ENCODE peak calls at places on chromosomes 7 and 10, in seven cellular contexts. C is fibroblast of lung, Q is PC-3, A is mammary epithelial cell, J is hepatocyte, T is IMR-90, X is neural progenitor cell. B is an unnamed sample.

GRCh38 chr10:119466655-119467054 is 75.9 kb downstream of the RGS10 start:
- DNase-seq in Q (peak), J (no peak), X (no peak), C (peak), A (peak), T (no peak), B (no peak)

GRCh38 chr7:100957832-100958421 is 8.6 kb downstream of the MUC3A start:
- DNase-seq in X (no peak), J (peak), T (peak), C (no peak), A (peak), Q (no peak), B (no peak)

GRCh38 chr7:45980181-45980905 is 59.3 kb upstream of the IGFBP3 start:
- DNase-seq in J (no peak), C (peak), X (no peak), T (peak), A (no peak), Q (no peak), B (peak)

GRCh38 chr7:37943905-37944736 is 23.7 kb downstream of the EPDR1 start:
- DNase-seq in T (no peak), C (peak), A (peak), J (no peak), Q (peak), X (no peak), B (no peak)

GRCh38 chr10:32239770-32240169 is 107.2 kb downstream of the EPC1 start:
- DNase-seq in J (no peak), T (peak), X (no peak), A (peak), Q (peak), C (peak), B (no peak)

GRCh38 chr10:124417846-124418725 is 637 bp downstream of the OAT start:
- DNase-seq in X (peak), Q (peak), T (peak), C (peak), A (peak), J (peak), B (peak)

GRCh38 chr10:6136215-6137201 is 47.7 kb downstream of the RBM17 start:
- DNase-seq in C (peak), X (no peak), A (peak), Q (peak), T (peak), J (no peak), B (no peak)

GRCh38 chr7:24868724-24869123 is 111.3 kb downstream of the OSBPL3 start:
- DNase-seq in Q (no peak), T (no peak), A (no peak), X (no peak), C (no peak), J (no peak), B (no peak)

GRCh38 chr7:73986158-73986631 is 41.8 kb upstream of the ELN start:
- DNase-seq in Q (no peak), T (no peak), A (no peak), C (no peak), J (peak), X (peak), B (no peak)
- H3K4me2 ChIP-seq in Q (no peak), T (no peak), A (no peak), C (peak), J (peak), X (no peak), B (no peak)

GRCh38 chr10:11167233-11167979 is 149.7 kb downstream of the CELF2 start:
- DNase-seq in X (no peak), J (no peak), A (no peak), C (no peak), T (no peak), Q (no peak), B (no peak)
- H3K4me3 ChIP-seq in X (peak), J (no peak), A (no peak), C (no peak), T (no peak), Q (no peak), B (no peak)

GRCh38 chr10:44476421-44476820 is 91.5 kb upstream of the CXCL12 start:
- DNase-seq in Q (no peak), J (no peak), A (no peak), C (peak), X (no peak), T (no peak), B (no peak)
- H3K4me2 ChIP-seq in Q (no peak), J (no peak), A (no peak), C (no peak), X (no peak), T (no peak), B (no peak)

GRCh38 chr10:29591416-29591968 is 43.3 kb downstream of the SVIL start:
- DNase-seq in X (no peak), C (no peak), A (no peak), J (no peak), T (no peak), Q (peak), B (no peak)

GRCh38 chr10:29588640-29589421 is 45.9 kb downstream of the SVIL start:
- DNase-seq in J (no peak), T (peak), Q (peak), C (peak), A (peak), X (no peak), B (peak)

GRCh38 chr10:29586509-29586908 is 48.3 kb downstream of the SVIL start:
- DNase-seq in A (no peak), T (no peak), X (no peak), J (no peak), C (no peak), Q (no peak), B (no peak)

GRCh38 chr10:29595146-29595545 is 39.6 kb downstream of the SVIL start:
- DNase-seq in A (no peak), Q (no peak), J (no peak), C (no peak), X (no peak), T (no peak), B (no peak)

DNA sequence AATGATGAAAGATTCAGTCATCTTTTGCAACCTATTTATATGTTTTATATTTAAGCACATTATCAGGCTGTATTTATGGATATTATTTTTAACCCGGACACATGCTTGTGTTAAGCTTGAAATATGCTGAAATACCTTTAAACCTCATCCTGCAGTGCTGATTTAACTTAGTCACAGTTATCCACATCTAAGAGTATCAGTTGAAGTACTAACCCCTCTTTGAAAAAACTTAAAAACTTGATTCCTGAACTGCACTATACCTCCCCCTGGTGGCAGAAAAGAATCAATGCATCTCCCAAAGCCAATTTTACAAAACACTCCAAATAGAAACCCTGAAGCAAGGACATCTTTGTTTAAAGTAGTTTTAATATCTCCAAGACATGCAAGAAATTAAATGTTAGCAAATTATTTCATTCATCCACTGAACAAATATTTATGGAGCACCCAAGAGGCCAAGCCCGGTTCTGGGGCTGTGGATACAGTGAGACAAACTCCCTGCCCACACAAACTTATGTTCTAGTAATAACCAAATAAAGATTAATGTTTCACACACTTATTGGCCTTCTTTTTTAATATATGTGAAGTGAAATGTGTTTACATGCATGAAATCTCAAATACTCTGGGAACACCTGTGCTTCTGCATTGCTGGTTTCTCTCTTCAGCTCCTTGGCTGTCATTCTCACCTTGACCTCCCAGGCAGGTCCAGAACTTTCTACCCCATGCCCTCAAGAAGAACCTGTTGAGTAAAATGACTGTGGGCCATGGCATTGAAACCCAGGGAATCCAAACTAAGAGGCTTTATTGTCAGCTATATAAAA is 44.0 kb downstream of the SVIL start:
- DNase-seq in Q (peak), T (peak), X (peak), A (peak), J (peak), C (peak), B (peak)
- H3K4me3 ChIP-seq in Q (peak), T (no peak), X (no peak), A (peak), J (no peak), C (no peak), B (no peak)

DNA sequence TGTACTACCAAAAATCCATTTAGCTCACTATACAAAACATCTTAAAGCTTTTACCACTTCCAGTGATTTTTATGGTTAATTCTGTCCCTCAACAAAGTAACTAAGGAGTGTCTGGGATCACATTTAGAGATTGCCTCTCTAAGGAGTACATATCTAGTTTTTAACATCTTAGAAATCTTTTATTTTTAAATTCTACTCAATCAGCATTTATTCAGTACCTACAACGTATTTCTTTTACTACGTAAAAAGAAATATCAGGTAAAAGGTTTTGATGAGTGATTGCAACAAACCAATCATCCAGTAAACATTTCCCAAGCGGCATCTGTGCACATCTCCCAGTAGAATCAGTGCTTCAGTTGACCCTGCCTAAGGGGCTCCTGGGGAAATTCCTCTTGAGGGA is 31.9 kb downstream of the LAMB1 start:
- DNase-seq in T (no peak), A (no peak), J (no peak), X (no peak), Q (no peak), C (no peak), B (no peak)
- H3K4me2 ChIP-seq in T (peak), A (peak), J (peak), X (no peak), Q (no peak), C (no peak), B (no peak)

GRCh38 chr10:69346776-69347175 is 68.5 kb downstream of the HK1 start:
- DNase-seq in C (no peak), X (no peak), A (no peak), J (no peak), Q (no peak), T (no peak), B (no peak)

GRCh38 chr10:69349542-69349888 is 67.2 kb downstream of the TACR2 start:
- DNase-seq in C (no peak), A (no peak), J (no peak), X (no peak), Q (no peak), T (no peak), B (no peak)

GRCh38 chr10:69345890-69346474 is 67.7 kb downstream of the HK1 start:
- DNase-seq in C (no peak), X (no peak), A (no peak), T (no peak), Q (no peak), J (no peak), B (no peak)

GRCh38 chr10:69351589-69351988 is 65.1 kb downstream of the TACR2 start:
- DNase-seq in A (no peak), J (no peak), T (no peak), Q (no peak), C (no peak), X (no peak), B (no peak)

DNA sequence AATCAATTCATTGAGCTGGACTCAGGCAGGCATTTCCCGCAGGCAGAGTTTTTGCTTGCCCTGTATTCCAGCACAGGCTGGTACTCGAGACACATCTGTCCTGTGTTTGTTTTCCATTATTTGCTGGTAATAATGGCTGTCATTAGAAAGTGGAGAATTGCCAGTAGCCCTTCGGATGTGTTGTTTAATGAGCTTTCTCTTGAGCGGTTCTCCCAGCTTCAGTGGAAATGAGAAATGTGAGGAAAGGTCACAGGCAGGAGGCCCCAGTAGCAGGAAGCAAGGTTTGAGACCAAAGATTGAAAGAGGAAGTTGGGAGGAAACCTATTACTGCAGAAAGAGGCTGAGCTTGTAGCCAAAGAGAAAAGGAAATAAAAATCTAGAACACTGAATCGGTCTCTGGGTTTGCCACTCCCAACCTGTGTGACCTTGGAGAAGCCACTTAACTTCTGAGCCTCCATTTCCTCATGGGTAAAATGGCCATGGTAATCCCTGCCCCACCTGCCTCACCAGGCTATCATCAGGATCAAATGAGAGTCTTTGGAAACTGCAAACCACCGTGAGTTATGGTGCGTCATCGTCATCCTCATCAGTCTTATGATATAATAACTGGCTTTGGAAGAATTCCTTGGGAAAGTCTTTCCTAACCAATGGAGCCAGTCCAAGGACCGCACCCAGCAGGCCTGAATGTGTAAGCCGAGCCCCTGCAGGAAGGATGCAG is 67.7 kb downstream of the TACR2 start:
- DNase-seq in Q (peak), C (peak), X (no peak), J (no peak), A (peak), T (peak), B (peak)
- H3K4me3 ChIP-seq in Q (peak), C (no peak), X (no peak), J (no peak), A (no peak), T (no peak), B (no peak)

DNA sequence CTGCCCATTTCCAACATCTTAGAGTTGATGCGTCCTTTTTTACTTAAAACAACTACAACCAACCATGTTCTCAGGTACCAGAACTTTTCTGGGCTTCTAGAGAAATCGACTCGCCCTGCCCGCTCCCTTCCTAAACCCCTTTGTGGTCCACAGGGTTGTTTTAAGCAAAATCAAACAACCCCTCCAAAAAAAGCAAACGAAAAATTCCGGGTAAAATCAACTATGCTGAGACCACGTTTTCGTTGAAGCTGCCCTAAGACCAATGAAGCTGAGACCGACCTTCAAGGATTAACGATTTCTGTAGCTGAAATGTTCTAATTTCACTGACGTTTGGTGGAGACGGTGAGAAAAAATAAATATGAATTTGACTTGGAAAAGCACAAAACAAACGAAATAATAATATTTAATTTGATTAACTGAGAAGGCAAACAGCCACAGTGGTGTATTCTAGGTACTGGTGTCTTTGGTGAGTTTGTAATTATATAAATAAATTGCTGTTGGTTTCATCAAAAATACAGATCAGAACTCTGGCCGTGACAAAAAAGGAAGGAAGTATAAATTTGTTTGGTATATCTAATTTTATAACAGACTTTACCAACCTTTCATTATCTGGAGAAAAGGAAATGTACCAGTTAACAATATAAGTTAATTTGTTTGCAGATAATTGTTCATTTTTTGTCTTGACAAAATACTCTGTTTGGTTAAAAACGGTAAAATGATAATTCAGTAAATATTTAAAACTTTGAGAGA is 4.7 kb upstream of the IGF2BP3 start:
- DNase-seq in X (no peak), T (no peak), C (no peak), Q (peak), J (no peak), A (peak), B (no peak)
- H3K4me2 ChIP-seq in X (peak), T (peak), C (peak), Q (peak), J (peak), A (peak), B (peak)